ENCODE peak calls at places on chromosomes 12 and 14, in five cellular contexts. V, Y, G, D and N are unnamed samples.

GRCh38 chr12:101642115-101643067 is 47.6 kb downstream of the MYBPC1 start:
- DNase-seq in G (peak; percentile 6), D (peak; percentile 24), Y (no peak), V (peak; percentile 67), N (no peak)

GRCh38 chr12:94553130-94553519 is 93.5 kb upstream of the CEP83 start:
- DNase-seq in G (no peak), V (no peak), Y (no peak), D (no peak), N (no peak)

GRCh38 chr12:76830456-76830855 is 48.4 kb downstream of the CSRP2 start:
- DNase-seq in Y (no peak), G (no peak), D (no peak), V (no peak), N (no peak)

GRCh38 chr12:104668274-104668718 is 211.5 kb downstream of the CHST11 start:
- DNase-seq in D (no peak), Y (no peak), G (no peak), V (no peak), N (no peak)

GRCh38 chr12:65568517-65568916 is 255.8 kb upstream of the HMGA2 start:
- DNase-seq in G (peak; percentile 56), D (no peak), Y (no peak), V (peak; percentile 47), N (no peak)

GRCh38 chr12:59084758-59085383 is 164.6 kb upstream of the LRIG3 start:
- DNase-seq in V (no peak), G (no peak), D (no peak), Y (no peak), N (no peak)

GRCh38 chr12:51678086-51678724 is 87.2 kb downstream of the SCN8A start:
- DNase-seq in G (peak; percentile 14), Y (peak; percentile 11), D (peak; percentile 52), V (peak; percentile 34), N (peak; percentile 21)

GRCh38 chr12:31989987-31990386 is 30.8 kb downstream of the RESF1 start:
- DNase-seq in V (no peak), Y (no peak), G (no peak), D (no peak), N (no peak)

GRCh38 chr12:33977887-33978286 is 44.4 kb upstream of the ALG10 start:
- DNase-seq in Y (no peak), D (no peak), V (no peak), G (no peak), N (no peak)

GRCh38 chr12:28489256-28489655 is 299.0 kb downstream of the CCDC91 start:
- DNase-seq in Y (no peak), V (no peak), D (no peak), G (no peak), N (no peak)

GRCh38 chr14:96806836-96807235 is 9.7 kb downstream of the VRK1 start:
- DNase-seq in G (no peak), D (no peak), V (no peak), Y (no peak), N (no peak)

GRCh38 chr14:61025239-61026223 is 44.5 kb downstream of the SLC38A6 start:
- DNase-seq in D (peak; percentile 22), Y (no peak), V (peak; percentile 56), G (peak; percentile 76), N (peak; percentile 12)

GRCh38 chr14:91005716-91006115 is 54.7 kb downstream of the RPS6KA5 start:
- DNase-seq in V (no peak), Y (no peak), G (no peak), D (no peak), N (no peak)

GRCh38 chr12:116737774-116738657 is at the start of the genes RNFT2 and SPRING1:
- DNase-seq in D (peak; percentile 99), G (peak; percentile 99), V (peak; percentile 99), Y (peak; percentile 98), N (peak; percentile 98)

GRCh38 chr14:58455593-58456265 is 28.2 kb downstream of the KIAA0586 start:
- DNase-seq in G (no peak), Y (no peak), V (no peak), D (no peak), N (no peak)

GRCh38 chr14:91255820-91256219 is 11.3 kb upstream of the GPR68 start:
- DNase-seq in D (no peak), V (no peak), Y (no peak), G (no peak), N (no peak)

GRCh38 chr12:91432079-91432478 is 249.5 kb upstream of the DCN start:
- DNase-seq in V (no peak), Y (no peak), D (no peak), G (no peak), N (no peak)

GRCh38 chr12:2273288-2273687 is 220.5 kb downstream of the CACNA1C start:
- DNase-seq in Y (no peak), D (no peak), V (no peak), G (no peak), N (no peak)

GRCh38 chr14:92625213-92625612 is 111.6 kb downstream of the RIN3 start:
- DNase-seq in D (no peak), G (no peak), Y (no peak), V (no peak), N (no peak)

GRCh38 chr14:81031488-81031887 is 76.1 kb downstream of the TSHR start:
- DNase-seq in Y (no peak), V (peak; percentile 70), G (no peak), D (no peak), N (no peak)

GRCh38 chr12:14024589-14024988 is 43.2 kb upstream of the GRIN2B start:
- DNase-seq in V (no peak), D (no peak), G (no peak), Y (no peak), N (no peak)

DNA sequence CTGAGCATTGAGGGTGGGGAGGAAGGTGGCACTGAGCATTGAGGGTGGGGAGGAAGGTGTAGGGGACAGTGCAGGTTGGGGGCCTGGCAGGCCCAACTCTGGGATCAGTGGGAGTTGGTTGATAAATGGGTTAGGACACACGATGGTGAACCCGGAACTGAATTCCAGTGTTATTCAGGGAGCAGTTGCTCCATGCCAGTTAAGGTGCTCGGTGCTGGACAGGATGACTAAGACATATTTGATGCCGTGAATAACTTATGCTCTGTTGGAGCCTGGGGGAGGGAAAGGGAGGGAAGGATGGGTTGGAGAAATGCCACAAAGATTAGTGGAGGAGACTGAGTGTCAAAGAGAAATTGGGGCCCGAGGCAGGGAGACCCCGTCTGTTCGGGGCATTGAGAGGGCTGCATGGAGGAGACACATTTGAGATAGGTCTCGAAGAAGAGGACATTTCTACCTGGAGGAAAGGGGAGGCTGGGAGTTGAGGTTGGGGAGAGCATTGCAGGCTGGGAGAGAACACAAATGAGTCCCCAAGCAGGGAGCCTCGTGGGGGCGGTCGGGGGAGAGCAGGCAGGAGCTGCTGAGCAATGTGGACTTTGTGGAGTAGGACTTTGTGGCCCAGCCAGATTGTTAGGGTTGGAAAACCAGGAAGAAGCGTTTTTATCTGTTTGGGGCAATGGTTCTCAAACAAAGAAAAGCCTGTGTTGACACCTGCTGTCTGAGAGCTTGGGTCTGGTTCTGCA is 65.3 kb downstream of the IQSEC3 start:
- DNase-seq in G (no peak), Y (no peak), D (no peak), V (no peak), N (no peak)
- TF ChIP-seq POLR2AphosphoS5 in G (no peak), Y (no peak), D (no peak), V (no peak), N (no peak)

DNA sequence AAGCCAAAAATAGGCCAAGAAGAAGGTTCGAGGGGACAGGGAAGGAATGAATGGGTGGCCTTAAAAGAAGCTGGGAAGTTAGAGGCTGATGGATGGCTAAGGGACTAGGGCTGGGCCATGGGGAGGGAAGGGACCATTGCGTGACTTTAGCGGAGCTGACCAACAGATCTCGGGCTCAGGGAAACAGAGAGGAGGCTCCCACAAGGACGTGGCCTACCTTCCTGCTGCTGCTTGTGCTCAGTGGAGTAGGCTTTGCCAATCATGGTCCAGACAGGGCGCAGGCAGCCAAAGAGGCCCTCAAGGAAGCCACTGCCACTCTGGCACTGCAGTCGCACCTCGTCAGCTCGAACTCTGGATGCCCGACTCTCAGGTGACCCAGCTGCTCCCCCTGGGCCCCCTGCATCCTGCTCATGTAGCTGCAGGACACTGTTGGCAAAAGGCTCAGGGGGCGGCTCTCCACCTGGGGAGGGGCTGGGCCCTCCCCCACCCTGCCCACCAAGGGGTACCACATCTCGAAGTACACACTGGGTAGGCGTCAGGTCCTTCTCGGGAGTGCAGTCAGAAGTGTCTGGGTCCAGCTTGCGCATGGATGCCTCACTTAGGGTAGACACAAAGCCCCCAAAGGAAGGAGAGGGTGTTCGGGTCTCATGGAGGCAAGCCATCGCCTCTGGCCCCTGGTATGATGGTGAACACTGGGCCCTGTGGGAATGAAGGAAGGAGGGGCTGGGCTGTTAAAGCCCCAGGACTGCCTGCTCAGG is 12.3 kb downstream of the MAP3K12 start:
- DNase-seq in V (no peak), Y (no peak), G (no peak), D (no peak), N (no peak)
- TF ChIP-seq POLR2A in V (no peak), Y (no peak), G (no peak), D (no peak), N (no peak)

DNA sequence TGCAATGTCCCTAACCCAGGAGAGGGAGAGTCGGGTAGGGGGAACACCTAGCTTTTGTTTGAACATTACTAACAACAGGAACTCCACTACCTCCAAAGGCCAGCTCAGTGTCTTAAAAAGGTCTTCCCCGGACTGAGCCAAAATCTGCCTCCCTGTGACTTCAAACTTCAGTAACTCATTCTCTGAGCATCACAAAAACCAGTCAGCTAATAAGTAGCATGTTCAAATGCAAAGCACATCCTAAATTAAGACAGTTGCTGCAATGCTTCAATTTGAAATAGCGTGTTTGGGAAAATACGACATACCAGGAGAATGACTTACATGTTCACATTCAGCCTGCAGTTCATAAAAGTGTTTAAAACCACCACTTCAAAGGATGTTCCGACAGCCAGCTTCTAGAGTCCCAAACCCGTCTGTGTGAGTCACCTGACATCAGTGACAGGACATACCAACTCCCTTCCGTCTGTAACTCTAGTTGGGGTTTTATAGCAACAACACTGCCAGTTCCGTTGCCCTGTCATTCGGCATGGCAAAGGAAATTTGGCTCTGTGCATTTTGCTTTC is 13.0 kb downstream of the ZFP36L1 start:
- DNase-seq in Y (no peak), D (no peak), V (peak; percentile 25), G (peak; percentile 79), N (no peak)
- TF ChIP-seq POLR2AphosphoS5 in Y (no peak), D (no peak), V (peak; percentile 31), G (peak; percentile 90), N (no peak)

GRCh38 chr14:22768947-22769346 is 2.5 kb downstream of the OXA1L start:
- DNase-seq in V (no peak), Y (no peak), D (no peak), G (no peak), N (no peak)

GRCh38 chr14:22769369-22769768 is 2.9 kb downstream of the OXA1L start:
- DNase-seq in V (no peak), D (no peak), G (no peak), Y (no peak), N (no peak)

GRCh38 chr14:22772725-22773124 is 6.2 kb downstream of the OXA1L start:
- DNase-seq in G (no peak), V (no peak), Y (no peak), D (no peak), N (no peak)

GRCh38 chr14:22773162-22774010 is 6.9 kb downstream of the OXA1L start:
- DNase-seq in G (no peak), D (no peak), V (no peak), Y (no peak), N (no peak)

DNA sequence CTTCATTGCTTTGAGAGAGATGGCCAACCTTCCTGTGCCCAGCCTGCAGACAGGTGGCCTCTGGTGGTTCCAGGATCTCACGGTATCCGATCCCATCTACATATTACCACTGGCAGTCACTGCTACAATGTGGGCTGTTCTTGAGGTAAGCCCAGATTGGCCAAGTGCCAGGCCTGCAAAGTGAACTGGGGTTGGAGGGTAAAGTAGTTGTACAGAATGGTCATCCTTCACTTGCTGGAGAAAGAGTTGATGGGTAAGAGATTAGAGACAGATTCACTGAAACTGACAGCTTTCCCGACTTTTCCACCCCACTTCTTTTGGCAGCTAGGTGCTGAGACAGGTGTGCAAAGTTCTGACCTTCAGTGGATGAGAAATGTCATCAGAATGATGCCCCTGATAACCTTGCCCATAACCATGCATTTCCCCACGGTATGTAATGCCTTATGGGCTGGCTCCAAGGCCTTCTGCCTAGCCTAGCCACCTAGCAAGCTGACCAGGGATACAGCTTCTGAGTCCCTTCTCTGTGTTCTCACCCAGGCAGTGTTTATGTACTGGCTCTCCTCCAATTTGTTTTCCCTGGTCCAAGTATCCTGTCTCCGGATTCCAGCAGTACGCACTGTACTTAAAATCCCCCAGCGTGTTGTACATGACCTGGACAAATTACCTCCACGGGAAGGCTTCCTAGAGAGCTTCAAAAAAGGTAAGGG is 4.1 kb downstream of the OXA1L start:
- DNase-seq in V (no peak), D (no peak), Y (no peak), G (no peak), N (no peak)
- TF ChIP-seq POLR2A in V (no peak), D (no peak), Y (no peak), G (no peak), N (no peak)